ENCODE peak calls at places on chromosomes 11 and 22, in five cellular contexts. One of them, this sample, is unnamed.

GRCh38 chr22:23392420-23393121 is 187.5 kb downstream of the IGLL1 start:
- DNase-seq in kidney tubule cell: no peak
- DNase-seq in foreskin keratinocyte: no peak
- DNase-seq in right cardiac atrium: no peak
- DNase-seq in WTC11: peak; percentile 3
- DNase-seq in this sample: no peak

GRCh38 chr11:126212089-126212660 is 593 bp downstream of the FAM118B start:
- DNase-seq in kidney tubule cell: peak; percentile 8
- DNase-seq in foreskin keratinocyte: peak; percentile 22
- DNase-seq in right cardiac atrium: no peak
- DNase-seq in WTC11: no peak
- DNase-seq in this sample: no peak

GRCh38 chr22:49181431-49181830 is 646.2 kb downstream of the BRD1 start:
- DNase-seq in kidney tubule cell: no peak
- DNase-seq in foreskin keratinocyte: no peak
- DNase-seq in right cardiac atrium: no peak
- DNase-seq in WTC11: no peak
- DNase-seq in this sample: no peak

GRCh38 chr11:65112226-65112550 is 516 bp downstream of the TM7SF2 start:
- DNase-seq in kidney tubule cell: no peak
- DNase-seq in foreskin keratinocyte: no peak
- DNase-seq in right cardiac atrium: no peak
- DNase-seq in WTC11: no peak
- DNase-seq in this sample: no peak

GRCh38 chr22:36430863-36431262 is 43.1 kb upstream of the MYH9 start:
- DNase-seq in kidney tubule cell: no peak
- DNase-seq in foreskin keratinocyte: no peak
- DNase-seq in right cardiac atrium: no peak
- DNase-seq in WTC11: no peak
- DNase-seq in this sample: no peak

GRCh38 chr11:65573391-65574146 is 1.2 kb downstream of the FAM89B start:
- DNase-seq in kidney tubule cell: no peak
- DNase-seq in foreskin keratinocyte: no peak
- DNase-seq in right cardiac atrium: peak; percentile 76
- DNase-seq in WTC11: no peak
- DNase-seq in this sample: no peak

GRCh38 chr11:101706541-101706940 is 122.7 kb upstream of the TRPC6 start:
- DNase-seq in kidney tubule cell: peak; percentile 61
- DNase-seq in foreskin keratinocyte: peak; percentile 70
- DNase-seq in right cardiac atrium: no peak
- DNase-seq in WTC11: no peak
- DNase-seq in this sample: peak; percentile 21

GRCh38 chr11:1829039-1829820 is 5.6 kb upstream of the SYT8 start:
- DNase-seq in kidney tubule cell: peak; percentile 83
- DNase-seq in foreskin keratinocyte: peak; percentile 80
- DNase-seq in right cardiac atrium: peak; percentile 17
- DNase-seq in WTC11: no peak
- DNase-seq in this sample: peak; percentile 48

GRCh38 chr11:8296872-8297271 is 33.2 kb upstream of the LMO1 start:
- DNase-seq in kidney tubule cell: no peak
- DNase-seq in foreskin keratinocyte: no peak
- DNase-seq in right cardiac atrium: no peak
- DNase-seq in WTC11: no peak
- DNase-seq in this sample: no peak

This sample was measured in kidney epithelial cell.